ENCODE peak calls at places on chromosome 9, in four cellular contexts. One of them, this sample, is unnamed.

GRCh38 chr9:75188756-75189155 is 100.4 kb downstream of the OSTF1 start:
- DNase-seq in body of pancreas: no peak
- DNase-seq in H54: no peak
- DNase-seq in IMR-90: no peak
- DNase-seq in this sample: no peak

GRCh38 chr9:137828527-137829259 is 48.9 kb upstream of the CACNA1B start:
- DNase-seq in body of pancreas: no peak
- DNase-seq in H54: no peak
- DNase-seq in IMR-90: peak; percentile 18
- DNase-seq in this sample: peak; percentile 56

GRCh38 chr9:83675466-83675865 is 32.3 kb downstream of the UBQLN1 start:
- DNase-seq in body of pancreas: no peak
- DNase-seq in H54: no peak
- DNase-seq in IMR-90: no peak
- DNase-seq in this sample: no peak

GRCh38 chr9:133690111-133690561 is 48.0 kb downstream of the SARDH start:
- DNase-seq in body of pancreas: no peak
- DNase-seq in H54: no peak
- DNase-seq in IMR-90: peak; percentile 16
- DNase-seq in this sample: no peak

GRCh38 chr9:85533538-85533937 is 208.2 kb downstream of the AGTPBP1 start:
- DNase-seq in body of pancreas: no peak
- DNase-seq in H54: no peak
- DNase-seq in IMR-90: no peak
- DNase-seq in this sample: no peak

GRCh38 chr9:111598730-111599091 is 736 bp downstream of the PTGR1 start:
- DNase-seq in body of pancreas: peak; percentile 44
- DNase-seq in H54: no peak
- DNase-seq in IMR-90: peak; percentile 62
- DNase-seq in this sample: no peak

GRCh38 chr9:86034863-86035734 is 64.3 kb downstream of the GOLM1 start:
- DNase-seq in body of pancreas: peak; percentile 52
- DNase-seq in H54: peak; percentile 54
- DNase-seq in IMR-90: peak; percentile 40
- DNase-seq in this sample: peak; percentile 54

GRCh38 chr9:136342191-136343120 is 15.1 kb downstream of the GPSM1 start:
- DNase-seq in body of pancreas: peak; percentile 97
- DNase-seq in H54: no peak
- DNase-seq in IMR-90: peak; percentile 83
- DNase-seq in this sample: peak; percentile 93

GRCh38 chr9:98365227-98365669 is 109.8 kb upstream of the TBC1D2 start:
- DNase-seq in body of pancreas: no peak
- DNase-seq in H54: no peak
- DNase-seq in IMR-90: peak; percentile 55
- DNase-seq in this sample: peak; percentile 49

GRCh38 chr9:134196911-134197310 is 32.5 kb upstream of the RNU6ATAC start:
- DNase-seq in body of pancreas: no peak
- DNase-seq in H54: no peak
- DNase-seq in IMR-90: no peak
- DNase-seq in this sample: no peak

GRCh38 chr9:132136151-132136892 is 25.5 kb upstream of the NTNG2 start:
- DNase-seq in body of pancreas: no peak
- DNase-seq in H54: no peak
- DNase-seq in IMR-90: no peak
- DNase-seq in this sample: no peak

GRCh38 chr9:104082147-104082546 is 12.0 kb upstream of the SMC2 start:
- DNase-seq in body of pancreas: no peak
- DNase-seq in H54: no peak
- DNase-seq in IMR-90: no peak
- DNase-seq in this sample: no peak

GRCh38 chr9:137606005-137606601 is 617 bp downstream of the ARRDC1 start:
- DNase-seq in body of pancreas: peak; percentile 65
- DNase-seq in H54: no peak
- DNase-seq in IMR-90: no peak
- DNase-seq in this sample: no peak

GRCh38 chr9:78004478-78005229 is 27.0 kb downstream of the GNAQ start:
- DNase-seq in body of pancreas: peak; percentile 34
- DNase-seq in H54: no peak
- DNase-seq in IMR-90: peak; percentile 30
- DNase-seq in this sample: peak; percentile 47

GRCh38 chr9:23721466-23721865 is 104.6 kb downstream of the ELAVL2 start:
- DNase-seq in body of pancreas: no peak
- DNase-seq in H54: no peak
- DNase-seq in IMR-90: no peak
- DNase-seq in this sample: no peak

GRCh38 chr9:127776919-127777280 is 1.6 kb downstream of the SH2D3C start:
- DNase-seq in body of pancreas: no peak
- DNase-seq in H54: no peak
- DNase-seq in IMR-90: no peak
- DNase-seq in this sample: no peak

GRCh38 chr9:127777368-127777960 is 1.0 kb downstream of the SH2D3C start:
- DNase-seq in body of pancreas: no peak
- DNase-seq in H54: no peak
- DNase-seq in IMR-90: no peak
- DNase-seq in this sample: no peak

GRCh38 chr9:127780126-127780885 is 1.8 kb upstream of the SH2D3C start:
- DNase-seq in body of pancreas: no peak
- DNase-seq in H54: no peak
- DNase-seq in IMR-90: no peak
- DNase-seq in this sample: no peak

GRCh38 chr9:127778280-127779135 is at the start of gene SH2D3C:
- DNase-seq in body of pancreas: no peak
- DNase-seq in H54: no peak
- DNase-seq in IMR-90: no peak
- DNase-seq in this sample: no peak

DNA sequence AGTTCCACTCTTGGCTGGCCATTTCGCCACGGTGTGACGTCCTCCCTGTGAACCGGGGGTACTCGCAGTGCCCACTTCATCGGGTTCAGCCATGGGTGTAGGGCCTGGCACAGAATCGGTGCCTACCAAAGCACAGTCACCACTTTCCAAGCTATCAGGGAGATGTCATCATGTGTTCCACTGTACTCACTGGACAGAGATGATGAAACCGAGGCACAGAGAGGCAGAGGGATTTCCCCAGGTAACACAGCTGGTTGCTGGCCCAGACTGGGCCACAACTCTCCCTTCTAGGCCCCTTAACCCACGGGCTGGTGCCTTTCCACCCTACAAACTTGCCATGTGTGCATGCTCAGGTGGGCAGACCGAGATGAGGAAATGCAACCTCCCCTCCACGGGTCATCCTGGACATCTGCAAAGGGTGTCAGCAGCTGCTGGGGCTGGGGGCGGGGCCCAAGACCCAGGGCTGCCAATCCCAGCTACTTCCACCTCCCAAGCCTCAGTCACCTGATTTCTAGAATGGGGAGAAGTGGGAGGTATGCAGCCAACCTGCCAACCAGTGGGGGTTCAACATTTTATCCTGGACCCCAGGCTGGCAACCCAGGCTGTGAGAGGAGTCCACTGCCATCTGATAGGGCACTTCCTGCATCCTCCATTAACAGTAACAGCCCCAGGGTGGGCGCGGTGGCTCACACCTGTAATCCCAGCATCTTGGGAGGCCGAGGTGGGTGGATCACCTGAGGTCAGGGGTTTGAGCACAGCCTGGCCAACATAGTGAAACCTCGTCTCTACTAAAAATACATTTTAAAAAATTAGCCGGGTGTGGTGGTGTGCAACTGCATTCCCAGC is 893 bp upstream of the SH2D3C start:
- DNase-seq in body of pancreas: no peak
- DNase-seq in H54: no peak
- DNase-seq in IMR-90: no peak
- DNase-seq in this sample: peak; percentile 38
- TF ChIP-seq POLR2A in body of pancreas: no peak
- TF ChIP-seq POLR2A in H54: no peak
- TF ChIP-seq POLR2A in IMR-90: no peak
- TF ChIP-seq POLR2A in this sample: no peak

DNA sequence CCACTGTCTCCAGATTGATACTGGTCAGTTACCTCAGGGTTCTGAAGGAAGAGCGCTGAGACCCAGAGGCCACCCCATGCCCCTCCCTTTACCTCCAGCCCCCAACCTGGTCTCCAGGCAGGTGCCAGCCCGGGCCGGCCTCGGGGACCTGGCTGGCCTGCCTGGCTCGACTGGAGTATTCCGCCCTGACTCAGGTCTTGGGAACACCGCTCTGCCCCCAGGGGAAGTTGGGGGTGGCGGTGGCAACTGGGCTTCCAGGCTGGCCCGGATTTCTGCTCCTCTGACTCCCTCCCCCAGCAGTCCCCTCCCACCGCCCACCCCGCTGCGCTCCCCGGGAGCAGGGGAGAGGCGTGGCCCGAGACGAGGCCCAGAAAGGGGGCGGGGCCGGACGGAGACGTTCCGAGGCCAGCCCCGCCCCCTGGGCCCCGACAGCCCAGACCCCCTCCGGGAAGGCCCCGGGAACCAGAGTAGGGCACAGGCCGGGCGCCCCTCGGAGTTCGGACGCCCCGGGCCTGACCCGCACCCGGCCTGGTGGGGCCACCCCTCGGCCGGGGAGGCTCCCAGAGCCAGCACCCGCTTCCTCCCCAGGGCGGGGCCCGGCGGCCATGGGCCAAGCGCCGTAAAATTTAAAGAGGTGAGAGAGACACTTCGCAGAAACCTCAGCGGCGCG is 82.5 kb upstream of the ZBTB43 start:
- DNase-seq in body of pancreas: peak; percentile 63
- DNase-seq in H54: peak; percentile 95
- DNase-seq in IMR-90: no peak
- DNase-seq in this sample: peak; percentile 85
- TF ChIP-seq POLR2A in body of pancreas: no peak
- TF ChIP-seq POLR2A in H54: no peak
- TF ChIP-seq POLR2A in IMR-90: no peak
- TF ChIP-seq POLR2A in this sample: no peak

GRCh38 chr9:69036799-69037198 is 1.2 kb downstream of the FXN start:
- DNase-seq in body of pancreas: no peak
- DNase-seq in H54: no peak
- DNase-seq in IMR-90: no peak
- DNase-seq in this sample: peak; percentile 12

GRCh38 chr9:69036319-69036718 is 767 bp downstream of the FXN start:
- DNase-seq in body of pancreas: peak; percentile 27
- DNase-seq in H54: no peak
- DNase-seq in IMR-90: peak; percentile 13
- DNase-seq in this sample: peak; percentile 40

GRCh38 chr9:69034071-69034470 is 1.5 kb upstream of the FXN start:
- DNase-seq in body of pancreas: no peak
- DNase-seq in H54: no peak
- DNase-seq in IMR-90: no peak
- DNase-seq in this sample: no peak

GRCh38 chr9:69030851-69031645 is 4.5 kb upstream of the FXN start:
- DNase-seq in body of pancreas: no peak
- DNase-seq in H54: no peak
- DNase-seq in IMR-90: peak; percentile 48
- DNase-seq in this sample: no peak

GRCh38 chr9:69035438-69036316 is at the start of gene FXN:
- DNase-seq in body of pancreas: peak; percentile 84
- DNase-seq in H54: peak; percentile 98
- DNase-seq in IMR-90: peak; percentile 75
- DNase-seq in this sample: peak; percentile 84
- TF ChIP-seq POLR2A in body of pancreas: peak; percentile 58
- TF ChIP-seq POLR2A in H54: peak; percentile 75
- TF ChIP-seq POLR2A in IMR-90: peak; percentile 62
- TF ChIP-seq POLR2A in this sample: peak; percentile 67

GRCh38 chr9:129803679-129804065 is 688 bp downstream of the TOR1B start:
- DNase-seq in body of pancreas: no peak
- DNase-seq in H54: no peak
- DNase-seq in IMR-90: no peak
- DNase-seq in this sample: peak; percentile 39

GRCh38 chr9:129798973-129799372 is 4.0 kb upstream of the TOR1B start:
- DNase-seq in body of pancreas: no peak
- DNase-seq in H54: no peak
- DNase-seq in IMR-90: no peak
- DNase-seq in this sample: no peak

GRCh38 chr9:129801504-129801903 is 1.5 kb upstream of the TOR1B start:
- DNase-seq in body of pancreas: no peak
- DNase-seq in H54: no peak
- DNase-seq in IMR-90: no peak
- DNase-seq in this sample: no peak

GRCh38 chr9:129806126-129806525 is 3.1 kb downstream of the TOR1B start:
- DNase-seq in body of pancreas: no peak
- DNase-seq in H54: no peak
- DNase-seq in IMR-90: no peak
- DNase-seq in this sample: no peak

DNA sequence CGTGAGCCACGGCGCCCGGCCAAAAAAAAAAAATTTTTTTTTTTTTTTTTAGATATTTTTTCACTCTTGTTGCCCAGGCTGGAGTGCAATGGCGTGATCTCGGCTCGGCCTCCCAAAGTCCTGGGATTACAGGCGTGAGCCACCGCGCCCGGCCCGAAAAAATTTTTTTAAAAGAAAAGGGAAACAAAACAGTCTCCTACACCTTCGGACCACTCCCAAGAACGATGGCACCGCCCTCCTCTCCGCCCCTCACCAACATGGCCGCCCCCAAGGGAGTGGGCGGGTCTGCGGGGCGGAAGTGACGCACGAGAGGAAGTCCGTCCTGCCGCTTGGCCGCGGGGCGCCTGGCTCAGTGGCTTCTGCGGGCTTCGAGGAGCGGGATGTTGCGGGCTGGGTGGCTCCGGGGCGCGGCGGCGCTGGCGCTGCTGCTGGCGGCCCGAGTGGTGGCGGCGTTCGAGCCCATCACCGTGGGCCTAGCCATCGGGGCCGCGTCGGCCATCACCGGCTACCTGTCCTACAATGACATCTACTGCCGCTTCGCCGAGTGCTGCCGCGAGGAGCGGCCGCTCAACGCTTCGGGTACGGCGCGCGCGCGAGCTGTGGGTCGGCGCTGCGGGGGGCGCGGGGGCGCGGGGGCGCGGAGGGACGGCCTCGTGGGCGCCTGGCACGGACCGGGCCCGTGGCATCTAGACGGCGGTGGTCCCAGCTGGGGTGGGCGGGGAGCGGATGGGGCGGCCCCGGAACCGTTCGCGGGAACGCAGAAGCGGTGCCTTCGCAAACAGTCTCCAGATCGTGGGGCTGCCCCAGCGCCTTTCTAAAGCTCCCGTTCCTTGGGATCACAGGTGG is at the start of gene TOR1B:
- DNase-seq in body of pancreas: peak; percentile 92
- DNase-seq in H54: peak; percentile 47
- DNase-seq in IMR-90: peak; percentile 87
- DNase-seq in this sample: peak; percentile 95
- TF ChIP-seq POLR2A in body of pancreas: peak; percentile 79
- TF ChIP-seq POLR2A in H54: peak; percentile 78
- TF ChIP-seq POLR2A in IMR-90: peak; percentile 88
- TF ChIP-seq POLR2A in this sample: peak; percentile 87

This sample was measured in K562.